ENCODE peak calls at places on chromosomes 2 and 18, in five cellular contexts. One of them, this sample, is unnamed.
A peak's percentile ranks its signal among the peaks of the same experiment; 100 is the strongest.

GRCh38 chr2:239188536-239188935 is 212.3 kb downstream of the HDAC4 start:
- DNase-seq in NCI-H460: no peak
- DNase-seq in GM06990: no peak
- DNase-seq in amygdala: no peak
- DNase-seq in hepatocyte: no peak
- DNase-seq in this sample: no peak

GRCh38 chr2:119820275-119820674 is 60.6 kb downstream of the PTPN4 start:
- DNase-seq in amygdala: no peak
- DNase-seq in hepatocyte: peak; percentile 15
- DNase-seq in GM06990: no peak
- DNase-seq in NCI-H460: peak; percentile 12
- DNase-seq in this sample: peak; percentile 98

GRCh38 chr2:98907966-98908905 is 27.8 kb downstream of the CRACDL start:
- DNase-seq in amygdala: no peak
- DNase-seq in hepatocyte: no peak
- DNase-seq in GM06990: no peak
- DNase-seq in NCI-H460: no peak
- DNase-seq in this sample: no peak

GRCh38 chr2:170505631-170506270 is 209.4 kb upstream of the SP5 start:
- DNase-seq in GM06990: no peak
- DNase-seq in NCI-H460: no peak
- DNase-seq in hepatocyte: peak; percentile 68
- DNase-seq in amygdala: peak; percentile 60
- DNase-seq in this sample: peak; percentile 60

GRCh38 chr2:102279391-102279735 is 32.0 kb upstream of the IL1RL1 start:
- DNase-seq in NCI-H460: no peak
- DNase-seq in amygdala: no peak
- DNase-seq in GM06990: no peak
- DNase-seq in hepatocyte: no peak
- DNase-seq in this sample: no peak

GRCh38 chr2:225190987-225191386 is 148.7 kb upstream of the DOCK10 start:
- DNase-seq in hepatocyte: no peak
- DNase-seq in amygdala: no peak
- DNase-seq in NCI-H460: no peak
- DNase-seq in GM06990: no peak
- DNase-seq in this sample: no peak

GRCh38 chr2:164967781-164968228 is 12.5 kb upstream of the SLC38A11 start:
- DNase-seq in amygdala: no peak
- DNase-seq in NCI-H460: no peak
- DNase-seq in GM06990: no peak
- DNase-seq in hepatocyte: peak; percentile 64
- DNase-seq in this sample: no peak

GRCh38 chr2:109279243-109279860 is 150.3 kb downstream of the SH3RF3 start:
- DNase-seq in amygdala: no peak
- DNase-seq in hepatocyte: no peak
- DNase-seq in NCI-H460: peak; percentile 25
- DNase-seq in GM06990: no peak
- DNase-seq in this sample: peak; percentile 51

GRCh38 chr2:7121851-7122250 is 204.6 kb downstream of the RNF144A start:
- DNase-seq in NCI-H460: no peak
- DNase-seq in amygdala: no peak
- DNase-seq in GM06990: no peak
- DNase-seq in hepatocyte: no peak
- DNase-seq in this sample: no peak

GRCh38 chr18:34121157-34121807 is 103.4 kb downstream of the NOL4 start:
- DNase-seq in hepatocyte: peak; percentile 28
- DNase-seq in NCI-H460: no peak
- DNase-seq in GM06990: no peak
- DNase-seq in amygdala: no peak
- DNase-seq in this sample: no peak

GRCh38 chr18:44743626-44744025 is 62.9 kb downstream of the SETBP1 start:
- DNase-seq in NCI-H460: no peak
- DNase-seq in hepatocyte: no peak
- DNase-seq in amygdala: no peak
- DNase-seq in GM06990: no peak
- DNase-seq in this sample: no peak

GRCh38 chr18:23958036-23958435 is 56.5 kb upstream of the TTC39C start:
- DNase-seq in GM06990: no peak
- DNase-seq in amygdala: peak; percentile 14
- DNase-seq in hepatocyte: no peak
- DNase-seq in NCI-H460: no peak
- DNase-seq in this sample: no peak

GRCh38 chr2:238024986-238025385 is 35.8 kb upstream of the SCLY start:
- DNase-seq in GM06990: no peak
- DNase-seq in hepatocyte: no peak
- DNase-seq in NCI-H460: no peak
- DNase-seq in amygdala: no peak
- DNase-seq in this sample: no peak

GRCh38 chr18:46320928-46321855 is 217.0 kb downstream of the HAUS1 start:
- DNase-seq in GM06990: no peak
- DNase-seq in amygdala: no peak
- DNase-seq in hepatocyte: no peak
- DNase-seq in NCI-H460: no peak
- DNase-seq in this sample: no peak

GRCh38 chr2:191036365-191036764 is 22.4 kb upstream of the STAT1 start:
- DNase-seq in NCI-H460: no peak
- DNase-seq in hepatocyte: no peak
- DNase-seq in GM06990: no peak
- DNase-seq in amygdala: no peak
- DNase-seq in this sample: no peak

GRCh38 chr18:73880387-73880786 is 267.2 kb downstream of the FBXO15 start:
- DNase-seq in amygdala: no peak
- DNase-seq in hepatocyte: no peak
- DNase-seq in NCI-H460: no peak
- DNase-seq in GM06990: no peak
- DNase-seq in this sample: peak; percentile 21

GRCh38 chr18:64717026-64717425 is 568.1 kb upstream of the LINC00305 start:
- DNase-seq in GM06990: no peak
- DNase-seq in hepatocyte: peak; percentile 16
- DNase-seq in amygdala: no peak
- DNase-seq in NCI-H460: no peak
- DNase-seq in this sample: no peak

GRCh38 chr2:195663007-195663406 is 6.0 kb downstream of the SLC39A10 start:
- DNase-seq in NCI-H460: no peak
- DNase-seq in GM06990: no peak
- DNase-seq in hepatocyte: no peak
- DNase-seq in amygdala: no peak
- DNase-seq in this sample: no peak

GRCh38 chr2:10140841-10141610 is 18.5 kb downstream of the RRM2 start:
- DNase-seq in NCI-H460: no peak
- DNase-seq in amygdala: no peak
- DNase-seq in GM06990: no peak
- DNase-seq in hepatocyte: no peak
- DNase-seq in this sample: no peak

GRCh38 chr2:26658691-26659346 is 17.7 kb upstream of the CIB4 start:
- DNase-seq in GM06990: no peak
- DNase-seq in amygdala: no peak
- DNase-seq in NCI-H460: no peak
- DNase-seq in hepatocyte: no peak
- DNase-seq in this sample: no peak

GRCh38 chr2:218295029-218295428 is 2.7 kb upstream of the TMBIM1 start:
- DNase-seq in GM06990: no peak
- DNase-seq in NCI-H460: no peak
- DNase-seq in amygdala: no peak
- DNase-seq in hepatocyte: peak; percentile 78
- DNase-seq in this sample: peak; percentile 73

GRCh38 chr2:113224647-113225046 is 50.9 kb downstream of the PSD4 start:
- DNase-seq in GM06990: no peak
- DNase-seq in amygdala: no peak
- DNase-seq in hepatocyte: no peak
- DNase-seq in NCI-H460: no peak
- DNase-seq in this sample: no peak

GRCh38 chr2:176999331-176999730 is 213.3 kb upstream of the HNRNPA3 start:
- DNase-seq in amygdala: no peak
- DNase-seq in NCI-H460: no peak
- DNase-seq in GM06990: peak; percentile 17
- DNase-seq in hepatocyte: peak; percentile 6
- DNase-seq in this sample: no peak

GRCh38 chr2:44930274-44930826 is 11.2 kb upstream of the SIX3 start:
- DNase-seq in hepatocyte: no peak
- DNase-seq in amygdala: no peak
- DNase-seq in GM06990: no peak
- DNase-seq in NCI-H460: no peak
- DNase-seq in this sample: no peak

GRCh38 chr2:46389417-46389916 is 89.9 kb upstream of the TMEM247 start:
- DNase-seq in amygdala: no peak
- DNase-seq in hepatocyte: no peak
- DNase-seq in NCI-H460: no peak
- DNase-seq in GM06990: no peak
- DNase-seq in this sample: no peak

GRCh38 chr18:5895886-5896740 is 791 bp upstream of the TMEM200C start:
- DNase-seq in NCI-H460: peak; percentile 24
- DNase-seq in hepatocyte: peak; percentile 69
- DNase-seq in GM06990: peak; percentile 18
- DNase-seq in amygdala: no peak
- DNase-seq in this sample: no peak

GRCh38 chr2:106581276-106581675 is 94.1 kb downstream of the CD8B2 start:
- DNase-seq in NCI-H460: no peak
- DNase-seq in amygdala: no peak
- DNase-seq in hepatocyte: no peak
- DNase-seq in GM06990: no peak
- DNase-seq in this sample: no peak

GRCh38 chr2:222651721-222652420 is 4.0 kb downstream of the FARSB start:
- DNase-seq in hepatocyte: no peak
- DNase-seq in amygdala: no peak
- DNase-seq in GM06990: no peak
- DNase-seq in NCI-H460: no peak
- DNase-seq in this sample: no peak

GRCh38 chr2:42754021-42754775 is 9.7 kb downstream of the OXER1 start:
- DNase-seq in hepatocyte: no peak
- DNase-seq in amygdala: no peak
- DNase-seq in GM06990: peak; percentile 64
- DNase-seq in NCI-H460: no peak
- DNase-seq in this sample: no peak

GRCh38 chr2:65464604-65465003 is 32.2 kb upstream of the SPRED2 start:
- DNase-seq in NCI-H460: no peak
- DNase-seq in hepatocyte: no peak
- DNase-seq in GM06990: no peak
- DNase-seq in amygdala: no peak
- DNase-seq in this sample: no peak

GRCh38 chr2:131105156-131105949 is at the start of gene PLEKHB2:
- DNase-seq in amygdala: peak; percentile 75
- DNase-seq in hepatocyte: peak; percentile 94
- DNase-seq in NCI-H460: peak; percentile 84
- DNase-seq in GM06990: peak; percentile 97
- DNase-seq in this sample: peak; percentile 46

GRCh38 chr2:120991401-120991800 is 255.7 kb downstream of the GLI2 start:
- DNase-seq in GM06990: no peak
- DNase-seq in amygdala: no peak
- DNase-seq in hepatocyte: no peak
- DNase-seq in NCI-H460: no peak
- DNase-seq in this sample: no peak

GRCh38 chr2:109472331-109473005 is 141.3 kb downstream of the SEPTIN10 start:
- DNase-seq in NCI-H460: no peak
- DNase-seq in hepatocyte: no peak
- DNase-seq in amygdala: no peak
- DNase-seq in GM06990: no peak
- DNase-seq in this sample: peak; percentile 71

GRCh38 chr2:134455426-134455825 is 201.6 kb downstream of the MGAT5 start:
- DNase-seq in NCI-H460: no peak
- DNase-seq in GM06990: no peak
- DNase-seq in amygdala: no peak
- DNase-seq in hepatocyte: no peak
- DNase-seq in this sample: no peak

GRCh38 chr2:174493549-174494331 is 6.9 kb upstream of the GPR155 start:
- DNase-seq in amygdala: no peak
- DNase-seq in hepatocyte: no peak
- DNase-seq in NCI-H460: no peak
- DNase-seq in GM06990: peak; percentile 40
- DNase-seq in this sample: no peak

GRCh38 chr2:160459543-160460332 is 33.9 kb downstream of the RBMS1 start:
- DNase-seq in hepatocyte: no peak
- DNase-seq in NCI-H460: no peak
- DNase-seq in GM06990: no peak
- DNase-seq in amygdala: no peak
- DNase-seq in this sample: no peak

GRCh38 chr2:190470256-190470826 is 62.2 kb downstream of the MFSD6 start:
- DNase-seq in GM06990: no peak
- DNase-seq in amygdala: no peak
- DNase-seq in NCI-H460: no peak
- DNase-seq in hepatocyte: no peak
- DNase-seq in this sample: no peak

This sample was measured in dermis microvascular lymphatic vessel endothelial cell.